ENCODE peak calls at places on chromosomes 5 and 9, in six cellular contexts. One of them, this sample, is unnamed.

GRCh38 chr9:93996863-93997262 is 41.7 kb upstream of the BARX1 start:
- DNase-seq in stimulated activated CD4-positive, alpha-beta T cell treated with anti-CD3 and anti-CD28 coated beads, Interleukin-4, amount 100 ng/mL, for 24 hours: no peak
- DNase-seq in RKO: peak
- DNase-seq in fibroblast of pulmonary artery: no peak
- DNase-seq in GM12891: no peak
- DNase-seq in stimulated activated CD8-positive, alpha-beta memory T cell treated with anti-CD3 and anti-CD28 coated beads, Interleukin-15, amount 100 ng/mL, for 1 hour: no peak
- DNase-seq in this sample: no peak

GRCh38 chr5:151740958-151741373 is 17.5 kb downstream of the ATOX1 start:
- DNase-seq in stimulated activated CD4-positive, alpha-beta T cell treated with anti-CD3 and anti-CD28 coated beads, Interleukin-4, amount 100 ng/mL, for 24 hours: no peak
- DNase-seq in RKO: peak
- DNase-seq in fibroblast of pulmonary artery: peak
- DNase-seq in GM12891: no peak
- DNase-seq in stimulated activated CD8-positive, alpha-beta memory T cell treated with anti-CD3 and anti-CD28 coated beads, Interleukin-15, amount 100 ng/mL, for 1 hour: no peak
- DNase-seq in this sample: no peak

GRCh38 chr5:72364961-72365360 is 44.8 kb downstream of the PTCD2 start:
- DNase-seq in stimulated activated CD4-positive, alpha-beta T cell treated with anti-CD3 and anti-CD28 coated beads, Interleukin-4, amount 100 ng/mL, for 24 hours: no peak
- DNase-seq in RKO: no peak
- DNase-seq in fibroblast of pulmonary artery: no peak
- DNase-seq in GM12891: no peak
- DNase-seq in stimulated activated CD8-positive, alpha-beta memory T cell treated with anti-CD3 and anti-CD28 coated beads, Interleukin-15, amount 100 ng/mL, for 1 hour: no peak
- DNase-seq in this sample: no peak

GRCh38 chr9:72924116-72924790 is 28.6 kb downstream of the ALDH1A1 start:
- DNase-seq in stimulated activated CD4-positive, alpha-beta T cell treated with anti-CD3 and anti-CD28 coated beads, Interleukin-4, amount 100 ng/mL, for 24 hours: no peak
- DNase-seq in RKO: no peak
- DNase-seq in fibroblast of pulmonary artery: peak
- DNase-seq in GM12891: no peak
- DNase-seq in stimulated activated CD8-positive, alpha-beta memory T cell treated with anti-CD3 and anti-CD28 coated beads, Interleukin-15, amount 100 ng/mL, for 1 hour: no peak
- DNase-seq in this sample: no peak

GRCh38 chr5:56733580-56733979 is 81.8 kb upstream of the MAP3K1 start:
- DNase-seq in stimulated activated CD4-positive, alpha-beta T cell treated with anti-CD3 and anti-CD28 coated beads, Interleukin-4, amount 100 ng/mL, for 24 hours: no peak
- DNase-seq in RKO: no peak
- DNase-seq in fibroblast of pulmonary artery: no peak
- DNase-seq in GM12891: no peak
- DNase-seq in stimulated activated CD8-positive, alpha-beta memory T cell treated with anti-CD3 and anti-CD28 coated beads, Interleukin-15, amount 100 ng/mL, for 1 hour: no peak
- DNase-seq in this sample: no peak

GRCh38 chr9:87340391-87340790 is 157.3 kb upstream of the DAPK1 start:
- DNase-seq in stimulated activated CD4-positive, alpha-beta T cell treated with anti-CD3 and anti-CD28 coated beads, Interleukin-4, amount 100 ng/mL, for 24 hours: no peak
- DNase-seq in RKO: no peak
- DNase-seq in fibroblast of pulmonary artery: no peak
- DNase-seq in GM12891: no peak
- DNase-seq in stimulated activated CD8-positive, alpha-beta memory T cell treated with anti-CD3 and anti-CD28 coated beads, Interleukin-15, amount 100 ng/mL, for 1 hour: no peak
- DNase-seq in this sample: no peak

GRCh38 chr5:159135896-159136531 is 36.3 kb upstream of the EBF1 start:
- DNase-seq in stimulated activated CD4-positive, alpha-beta T cell treated with anti-CD3 and anti-CD28 coated beads, Interleukin-4, amount 100 ng/mL, for 24 hours: no peak
- DNase-seq in RKO: peak
- DNase-seq in fibroblast of pulmonary artery: peak
- DNase-seq in GM12891: no peak
- DNase-seq in stimulated activated CD8-positive, alpha-beta memory T cell treated with anti-CD3 and anti-CD28 coated beads, Interleukin-15, amount 100 ng/mL, for 1 hour: no peak
- DNase-seq in this sample: no peak

GRCh38 chr5:74477082-74477453 is 163.5 kb downstream of the ENC1 start:
- DNase-seq in stimulated activated CD4-positive, alpha-beta T cell treated with anti-CD3 and anti-CD28 coated beads, Interleukin-4, amount 100 ng/mL, for 24 hours: no peak
- DNase-seq in RKO: no peak
- DNase-seq in fibroblast of pulmonary artery: no peak
- DNase-seq in GM12891: no peak
- DNase-seq in stimulated activated CD8-positive, alpha-beta memory T cell treated with anti-CD3 and anti-CD28 coated beads, Interleukin-15, amount 100 ng/mL, for 1 hour: no peak
- DNase-seq in this sample: no peak

GRCh38 chr5:140148508-140148907 is 22.8 kb downstream of the IGIP start:
- DNase-seq in stimulated activated CD4-positive, alpha-beta T cell treated with anti-CD3 and anti-CD28 coated beads, Interleukin-4, amount 100 ng/mL, for 24 hours: no peak
- DNase-seq in RKO: no peak
- DNase-seq in fibroblast of pulmonary artery: no peak
- DNase-seq in GM12891: no peak
- DNase-seq in stimulated activated CD8-positive, alpha-beta memory T cell treated with anti-CD3 and anti-CD28 coated beads, Interleukin-15, amount 100 ng/mL, for 1 hour: no peak
- DNase-seq in this sample: no peak

GRCh38 chr5:174319551-174319950 is 274.0 kb downstream of the NSG2 start:
- DNase-seq in stimulated activated CD4-positive, alpha-beta T cell treated with anti-CD3 and anti-CD28 coated beads, Interleukin-4, amount 100 ng/mL, for 24 hours: no peak
- DNase-seq in RKO: no peak
- DNase-seq in fibroblast of pulmonary artery: no peak
- DNase-seq in GM12891: no peak
- DNase-seq in stimulated activated CD8-positive, alpha-beta memory T cell treated with anti-CD3 and anti-CD28 coated beads, Interleukin-15, amount 100 ng/mL, for 1 hour: no peak
- DNase-seq in this sample: no peak

GRCh38 chr9:124267271-124267807 is 9.6 kb downstream of the NEK6 start:
- DNase-seq in stimulated activated CD4-positive, alpha-beta T cell treated with anti-CD3 and anti-CD28 coated beads, Interleukin-4, amount 100 ng/mL, for 24 hours: no peak
- DNase-seq in RKO: no peak
- DNase-seq in fibroblast of pulmonary artery: peak
- DNase-seq in GM12891: no peak
- DNase-seq in stimulated activated CD8-positive, alpha-beta memory T cell treated with anti-CD3 and anti-CD28 coated beads, Interleukin-15, amount 100 ng/mL, for 1 hour: no peak
- DNase-seq in this sample: no peak

GRCh38 chr9:6305954-6306563 is 22.1 kb upstream of the TPD52L3 start:
- DNase-seq in stimulated activated CD4-positive, alpha-beta T cell treated with anti-CD3 and anti-CD28 coated beads, Interleukin-4, amount 100 ng/mL, for 24 hours: no peak
- DNase-seq in RKO: peak
- DNase-seq in fibroblast of pulmonary artery: peak
- DNase-seq in GM12891: no peak
- DNase-seq in stimulated activated CD8-positive, alpha-beta memory T cell treated with anti-CD3 and anti-CD28 coated beads, Interleukin-15, amount 100 ng/mL, for 1 hour: no peak
- DNase-seq in this sample: no peak

GRCh38 chr5:159103086-159103485 is 3.4 kb upstream of the EBF1 start:
- DNase-seq in stimulated activated CD4-positive, alpha-beta T cell treated with anti-CD3 and anti-CD28 coated beads, Interleukin-4, amount 100 ng/mL, for 24 hours: no peak
- DNase-seq in RKO: no peak
- DNase-seq in fibroblast of pulmonary artery: no peak
- DNase-seq in GM12891: no peak
- DNase-seq in stimulated activated CD8-positive, alpha-beta memory T cell treated with anti-CD3 and anti-CD28 coated beads, Interleukin-15, amount 100 ng/mL, for 1 hour: no peak
- DNase-seq in this sample: no peak

GRCh38 chr5:135426102-135427082 is 20.8 kb downstream of the DCANP1 start:
- DNase-seq in stimulated activated CD4-positive, alpha-beta T cell treated with anti-CD3 and anti-CD28 coated beads, Interleukin-4, amount 100 ng/mL, for 24 hours: peak
- DNase-seq in RKO: peak
- DNase-seq in fibroblast of pulmonary artery: peak
- DNase-seq in GM12891: peak
- DNase-seq in stimulated activated CD8-positive, alpha-beta memory T cell treated with anti-CD3 and anti-CD28 coated beads, Interleukin-15, amount 100 ng/mL, for 1 hour: no peak
- DNase-seq in this sample: no peak

GRCh38 chr9:10876333-10876732 is 263.5 kb upstream of the PTPRD start:
- DNase-seq in stimulated activated CD4-positive, alpha-beta T cell treated with anti-CD3 and anti-CD28 coated beads, Interleukin-4, amount 100 ng/mL, for 24 hours: no peak
- DNase-seq in RKO: no peak
- DNase-seq in fibroblast of pulmonary artery: peak
- DNase-seq in GM12891: no peak
- DNase-seq in stimulated activated CD8-positive, alpha-beta memory T cell treated with anti-CD3 and anti-CD28 coated beads, Interleukin-15, amount 100 ng/mL, for 1 hour: no peak
- DNase-seq in this sample: no peak

GRCh38 chr5:158725223-158725825 is 374.4 kb downstream of the EBF1 start:
- DNase-seq in stimulated activated CD4-positive, alpha-beta T cell treated with anti-CD3 and anti-CD28 coated beads, Interleukin-4, amount 100 ng/mL, for 24 hours: no peak
- DNase-seq in RKO: no peak
- DNase-seq in fibroblast of pulmonary artery: no peak
- DNase-seq in GM12891: no peak
- DNase-seq in stimulated activated CD8-positive, alpha-beta memory T cell treated with anti-CD3 and anti-CD28 coated beads, Interleukin-15, amount 100 ng/mL, for 1 hour: no peak
- DNase-seq in this sample: no peak

GRCh38 chr5:171747061-171747859 is 38.4 kb upstream of the SMIM23 start:
- DNase-seq in stimulated activated CD4-positive, alpha-beta T cell treated with anti-CD3 and anti-CD28 coated beads, Interleukin-4, amount 100 ng/mL, for 24 hours: no peak
- DNase-seq in RKO: no peak
- DNase-seq in fibroblast of pulmonary artery: no peak
- DNase-seq in GM12891: no peak
- DNase-seq in stimulated activated CD8-positive, alpha-beta memory T cell treated with anti-CD3 and anti-CD28 coated beads, Interleukin-15, amount 100 ng/mL, for 1 hour: no peak
- DNase-seq in this sample: no peak

GRCh38 chr9:127426756-127427155 is 2.6 kb downstream of the ZNF79 start:
- DNase-seq in stimulated activated CD4-positive, alpha-beta T cell treated with anti-CD3 and anti-CD28 coated beads, Interleukin-4, amount 100 ng/mL, for 24 hours: peak
- DNase-seq in RKO: peak
- DNase-seq in fibroblast of pulmonary artery: no peak
- DNase-seq in GM12891: no peak
- DNase-seq in stimulated activated CD8-positive, alpha-beta memory T cell treated with anti-CD3 and anti-CD28 coated beads, Interleukin-15, amount 100 ng/mL, for 1 hour: no peak
- DNase-seq in this sample: no peak

GRCh38 chr9:79196606-79197005 is 375.2 kb upstream of the TLE4 start:
- DNase-seq in stimulated activated CD4-positive, alpha-beta T cell treated with anti-CD3 and anti-CD28 coated beads, Interleukin-4, amount 100 ng/mL, for 24 hours: no peak
- DNase-seq in RKO: no peak
- DNase-seq in fibroblast of pulmonary artery: peak
- DNase-seq in GM12891: no peak
- DNase-seq in stimulated activated CD8-positive, alpha-beta memory T cell treated with anti-CD3 and anti-CD28 coated beads, Interleukin-15, amount 100 ng/mL, for 1 hour: no peak
- DNase-seq in this sample: no peak

GRCh38 chr5:2184024-2184362 is 301.3 kb upstream of the IRX4 start:
- DNase-seq in stimulated activated CD4-positive, alpha-beta T cell treated with anti-CD3 and anti-CD28 coated beads, Interleukin-4, amount 100 ng/mL, for 24 hours: no peak
- DNase-seq in RKO: no peak
- DNase-seq in fibroblast of pulmonary artery: no peak
- DNase-seq in GM12891: no peak
- DNase-seq in stimulated activated CD8-positive, alpha-beta memory T cell treated with anti-CD3 and anti-CD28 coated beads, Interleukin-15, amount 100 ng/mL, for 1 hour: no peak
- DNase-seq in this sample: no peak

GRCh38 chr9:125511780-125512179 is 195.2 kb downstream of the MAPKAP1 start:
- DNase-seq in stimulated activated CD4-positive, alpha-beta T cell treated with anti-CD3 and anti-CD28 coated beads, Interleukin-4, amount 100 ng/mL, for 24 hours: no peak
- DNase-seq in RKO: no peak
- DNase-seq in fibroblast of pulmonary artery: no peak
- DNase-seq in GM12891: no peak
- DNase-seq in stimulated activated CD8-positive, alpha-beta memory T cell treated with anti-CD3 and anti-CD28 coated beads, Interleukin-15, amount 100 ng/mL, for 1 hour: no peak
- DNase-seq in this sample: no peak

GRCh38 chr9:18857769-18858168 is 175.2 kb downstream of the SAXO1 start:
- DNase-seq in stimulated activated CD4-positive, alpha-beta T cell treated with anti-CD3 and anti-CD28 coated beads, Interleukin-4, amount 100 ng/mL, for 24 hours: no peak
- DNase-seq in RKO: peak
- DNase-seq in fibroblast of pulmonary artery: peak
- DNase-seq in GM12891: no peak
- DNase-seq in stimulated activated CD8-positive, alpha-beta memory T cell treated with anti-CD3 and anti-CD28 coated beads, Interleukin-15, amount 100 ng/mL, for 1 hour: no peak
- DNase-seq in this sample: no peak

This sample was measured in T-helper 22 cell.